ENCODE peak calls at places on chromosomes 12 and 14, in five cellular contexts. B, Z, W, H and U are unnamed samples.
A peak's percentile ranks its signal among the peaks of the same experiment; 100 is the strongest.

GRCh38 chr12:122979908-122980191 is 631 bp upstream of the ARL6IP4 start:
- DNase-seq in H (no peak), B (no peak), W (peak; percentile 38), Z (no peak), U (peak; percentile 34)

GRCh38 chr14:23022849-23023499 is 11.7 kb downstream of the PSMB5 start:
- DNase-seq in W (no peak), Z (no peak), B (no peak), H (no peak), U (no peak)

GRCh38 chr14:56299306-56299984 is 181.2 kb downstream of the PELI2 start:
- DNase-seq in Z (no peak), H (no peak), B (no peak), W (no peak), U (no peak)

GRCh38 chr12:92080390-92081285 is 65.0 kb downstream of the BTG1 start:
- DNase-seq in B (peak; percentile 98), H (peak; percentile 51), Z (no peak), W (peak; percentile 92), U (no peak)

GRCh38 chr12:11877869-11878780 is 192.6 kb upstream of the BCL2L14 start:
- DNase-seq in B (peak; percentile 76), Z (peak; percentile 39), H (no peak), W (peak; percentile 87), U (peak; percentile 23)

GRCh38 chr14:75906680-75907280 is 75.0 kb downstream of the TGFB3 start:
- DNase-seq in Z (peak; percentile 39), W (peak; percentile 80), H (peak; percentile 21), B (peak; percentile 72), U (peak; percentile 80)

GRCh38 chr12:124400124-124400523 is 105.2 kb downstream of the RFLNA start:
- DNase-seq in Z (no peak), W (no peak), B (no peak), H (no peak), U (no peak)

GRCh38 chr12:58425481-58426392 is 484.4 kb downstream of the ATP23 start:
- DNase-seq in H (peak; percentile 72), W (peak; percentile 95), Z (no peak), B (peak; percentile 95), U (peak; percentile 84)

GRCh38 chr12:101671157-101671791 is 26.2 kb upstream of the CHPT1 start:
- DNase-seq in Z (no peak), W (no peak), H (no peak), B (no peak), U (no peak)

GRCh38 chr12:114729731-114730130 is 45.8 kb upstream of the TBX3 start:
- DNase-seq in B (peak; percentile 47), W (peak; percentile 83), Z (no peak), H (no peak), U (no peak)

GRCh38 chr12:108509806-108510205 is 5.3 kb upstream of the FICD start:
- DNase-seq in B (no peak), W (no peak), H (no peak), Z (no peak), U (no peak)

GRCh38 chr12:57813971-57814771 is 4.4 kb downstream of the AVIL start:
- DNase-seq in H (no peak), W (no peak), Z (peak; percentile 27), B (no peak), U (no peak)

GRCh38 chr14:99527026-99527425 is 45.8 kb downstream of the CCNK start:
- DNase-seq in B (no peak), H (no peak), Z (no peak), W (no peak), U (no peak)
- H3K4me1 ChIP-seq in B (peaks cover 38% of the 10 kb centered on the region), H (peaks cover 6% of the 10 kb centered on the region), Z (peaks cover 30% of the 10 kb centered on the region), W (peaks cover 27% of the 10 kb centered on the region), U (peaks cover 64% of the 10 kb centered on the region)

GRCh38 chr14:58663494-58664111 is 25.8 kb downstream of the DACT1 start:
- DNase-seq in W (peak; percentile 71), B (no peak), Z (peak; percentile 24), H (no peak), U (no peak)
- TF ChIP-seq EZH2phosphoT487 in W (no peak), B (no peak), Z (no peak), H (no peak), U (no peak)

GRCh38 chr12:20120296-20120695 is 248.0 kb upstream of the PDE3A start:
- DNase-seq in Z (no peak), W (peak; percentile 6), B (peak; percentile 8), H (no peak), U (no peak)
- H3K9ac ChIP-seq in Z (no peak overlapping the region), W (no peak overlapping the region), B (no peak overlapping the region), H (no peak overlapping the region), U (no peak overlapping the region)

GRCh38 chr12:103855896-103856657 is 15.0 kb upstream of the NT5DC3 start:
- DNase-seq in B (no peak), Z (no peak), H (no peak), W (no peak), U (no peak)
- H3K4me1 ChIP-seq in B (peaks cover 54% of the 10 kb centered on the region), Z (peaks cover 25% of the 10 kb centered on the region), H (peaks cover 35% of the 10 kb centered on the region), W (peaks cover 18% of the 10 kb centered on the region), U (no peaks in the 10 kb centered on the region)

DNA sequence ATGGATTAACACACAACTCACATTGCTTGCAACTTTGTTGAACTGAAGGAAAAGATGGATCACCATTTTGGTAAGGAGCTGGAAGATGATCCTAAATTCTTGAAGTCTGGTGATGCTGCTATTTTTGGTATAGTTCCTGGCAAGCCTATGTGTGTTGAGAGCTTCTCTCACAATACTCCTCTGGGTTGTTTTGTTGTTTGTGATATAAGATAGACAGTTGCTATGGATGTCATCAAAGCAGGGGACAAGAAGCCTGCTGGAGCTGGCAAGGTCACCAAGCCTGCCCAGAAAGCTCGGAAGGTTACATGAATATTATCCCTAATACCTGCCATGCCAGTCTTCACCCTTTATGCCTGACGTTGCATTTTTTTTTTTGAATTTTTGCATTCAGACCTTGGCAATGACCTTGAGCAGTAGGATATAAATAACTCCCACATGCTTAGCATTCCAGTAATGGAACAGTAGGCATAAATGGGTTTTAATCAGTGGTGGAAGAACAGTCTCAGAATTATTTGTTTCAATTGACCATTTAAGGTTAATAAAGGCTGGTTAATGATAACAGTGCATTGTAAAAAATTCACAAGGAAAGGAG is 129.0 kb upstream of the SEL1L start:
- DNase-seq in H (no peak), B (no peak), W (no peak), Z (no peak), U (no peak)
- TF ChIP-seq EZH2phosphoT487 in H (no peak), B (no peak), W (no peak), Z (no peak), U (no peak)

GRCh38 chr12:2264622-2265306 is 212.0 kb downstream of the CACNA1C start:
- DNase-seq in W (peak; percentile 97), Z (no peak), H (no peak), B (no peak), U (no peak)
- H3K9ac ChIP-seq in W (peak overlapping the region; percentile 74), Z (peak overlapping the region; percentile 49), H (no peak overlapping the region), B (no peak overlapping the region), U (no peak overlapping the region)

DNA sequence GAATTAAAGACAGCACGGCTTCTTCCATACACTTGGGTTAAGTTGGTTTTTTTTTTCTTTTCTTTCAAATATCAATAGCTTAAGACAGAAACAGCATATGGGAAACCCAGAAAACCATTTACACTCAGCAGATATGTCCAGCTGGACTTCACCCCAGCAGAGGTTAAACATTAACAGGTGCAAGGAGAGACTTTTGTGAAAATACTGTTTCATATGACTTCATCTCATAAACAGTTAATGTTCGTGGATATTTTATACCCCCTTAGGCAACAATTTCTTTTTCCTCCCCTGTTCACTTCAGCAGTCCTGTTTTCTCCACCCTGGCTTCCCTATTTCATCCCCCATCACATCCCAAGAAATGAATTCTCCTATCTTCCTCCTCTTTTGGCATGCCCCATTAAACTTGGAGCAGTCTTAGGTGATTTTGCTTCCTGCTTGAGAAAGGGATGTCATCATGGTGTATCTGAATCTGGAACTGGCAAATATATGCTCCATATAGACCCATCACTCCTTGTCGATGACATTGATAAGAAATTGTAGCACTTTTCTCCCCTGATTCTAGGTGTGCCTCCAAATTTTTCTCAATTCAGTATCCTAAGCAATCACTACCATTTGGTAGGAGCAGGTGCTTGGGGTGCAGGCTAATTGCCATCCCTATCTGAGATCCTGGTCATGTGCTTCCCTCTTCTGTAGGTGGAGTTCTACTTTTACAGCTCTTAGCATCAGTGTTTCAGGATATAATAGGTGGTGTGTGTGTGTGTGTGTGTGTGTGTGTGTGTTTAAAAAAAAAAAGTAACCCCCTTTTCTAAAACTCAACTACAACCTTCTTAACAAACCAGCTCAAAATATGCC is 67.9 kb downstream of the BMP4 start:
- DNase-seq in W (no peak), Z (no peak), H (no peak), B (no peak), U (no peak)
- H3K4me1 ChIP-seq in W (no peaks in the 10 kb centered on the region), Z (no peaks in the 10 kb centered on the region), H (peaks cover 18% of the 10 kb centered on the region), B (no peaks in the 10 kb centered on the region), U (peaks cover 11% of the 10 kb centered on the region)